ENCODE peak calls at places on chromosome 21, in eight cellular contexts. J is stimulated activated CD8-positive, alpha-beta memory T cell treated with anti-CD3 and anti-CD28 coated beads, Interleukin-2, amount 100 ng/mL, for 48 hours; I is NCI-H345; X is activated naive CD4-positive, alpha-beta T cell treated with Interleukin-2 at 50 U/mL for 16 hours; Z is H7; Q is NCI-H1417 treated with DMSO at 0.1 percent for 48 hours; F is GM20000; W is kidney tubule cell. B is an unnamed sample.

GRCh38 chr21:25759573-25759972 is 24.8 kb downstream of the GABPA start:
- DNase-seq in I (no peak), Z (no peak), J (no peak), W (no peak), Q (no peak), F (no peak), X (no peak), B (no peak)

GRCh38 chr21:36698160-36699025 is 522 bp upstream of the SIM2 start:
- DNase-seq in Q (no peak), Z (peak; percentile 87), X (no peak), W (peak; percentile 68), I (peak; percentile 63), F (peak; percentile 45), J (no peak), B (no peak)

GRCh38 chr21:37564924-37565529 is 198.5 kb downstream of the DYRK1A start:
- DNase-seq in F (no peak), W (peak; percentile 22), X (no peak), Q (peak; percentile 36), I (peak; percentile 77), J (no peak), Z (no peak), B (no peak)

GRCh38 chr21:41321211-41321907 is 4.8 kb downstream of the FAM3B start:
- DNase-seq in I (peak; percentile 91), W (no peak), Q (no peak), F (no peak), J (no peak), Z (no peak), X (no peak), B (no peak)

GRCh38 chr21:44519346-44520325 is 20.4 kb downstream of the KRTAP10-1 start:
- DNase-seq in I (no peak), Z (peak; percentile 50), J (no peak), W (no peak), Q (no peak), F (no peak), X (no peak), B (no peak)

GRCh38 chr21:45087022-45087823 is 12.8 kb downstream of the ADARB1 start:
- DNase-seq in I (no peak), X (no peak), Q (no peak), Z (no peak), F (no peak), J (no peak), W (no peak), B (no peak)

GRCh38 chr21:44360174-44360573 is 6.8 kb downstream of the TRPM2 start:
- DNase-seq in Q (no peak), W (no peak), J (no peak), I (no peak), F (no peak), Z (peak; percentile 50), X (no peak), B (no peak)

GRCh38 chr21:41593051-41593783 is 85.3 kb upstream of the TMPRSS2 start:
- DNase-seq in F (no peak), X (no peak), Z (no peak), J (no peak), Q (no peak), W (peak; percentile 32), I (no peak), B (no peak)

GRCh38 chr21:38993561-38993960 is 187.8 kb downstream of the ETS2 start:
- DNase-seq in X (no peak), J (no peak), F (no peak), Q (no peak), I (no peak), Z (no peak), W (peak; percentile 92), B (no peak)

GRCh38 chr21:38319781-38320180 is 63.0 kb downstream of the KCNJ15 start:
- DNase-seq in F (no peak), W (peak; percentile 89), I (no peak), X (no peak), Z (no peak), Q (no peak), J (no peak), B (no peak)

GRCh38 chr21:35326677-35327076 is 277.6 kb upstream of the RUNX1 start:
- DNase-seq in J (no peak), I (no peak), W (no peak), F (no peak), Q (no peak), Z (no peak), X (no peak), B (no peak)

GRCh38 chr21:40516336-40516735 is 330.6 kb downstream of the DSCAM start:
- DNase-seq in W (no peak), I (no peak), Z (no peak), Q (no peak), F (no peak), X (no peak), J (no peak), B (no peak)

GRCh38 chr21:34669149-34669879 is 520 bp downstream of the CLIC6 start:
- DNase-seq in F (peak; percentile 83), Z (peak; percentile 77), J (no peak), Q (no peak), X (no peak), I (no peak), W (peak; percentile 25), B (peak; percentile 48)